ENCODE peak calls at places on chromosomes 4 and X, in ten cellular contexts. R is left ventricle myocardium inferior, B is glutamatergic neuron, L is adrenal gland, S is Calu3, T is OCI-LY7, P is osteocyte, U is omental fat pad, V is spleen, K is H9. H is an unnamed sample.

GRCh38 chr4:42843694-42844093 is 48.8 kb upstream of the GRXCR1 start:
- DNase-seq in R (no peak), B (no peak), L (no peak), S (no peak), T (no peak), P (no peak), U (no peak), V (no peak), K (no peak), H (no peak)

GRCh38 chr4:93396274-93396673 is 432.3 kb upstream of the ATOH1 start:
- DNase-seq in R (no peak), B (no peak), L (no peak), S (no peak), T (no peak), P (no peak), U (no peak), V (no peak), K (no peak), H (no peak)

GRCh38 chr4:7343353-7343655 is 91.4 kb downstream of the PSAPL1 start:
- DNase-seq in R (no peak), B (no peak), L (no peak), S (no peak), T (no peak), P (no peak), U (no peak), V (no peak), K (no peak), H (no peak)

GRCh38 chr4:43379001-43379400 is 486.5 kb downstream of the GRXCR1 start:
- DNase-seq in R (no peak), B (no peak), L (no peak), S (no peak), T (no peak), P (no peak), U (no peak), V (no peak), K (no peak), H (no peak)

GRCh38 chr4:48949518-48950207 is 36.4 kb upstream of the CWH43 start:
- DNase-seq in R (no peak), B (no peak), L (no peak), S (no peak), T (no peak), P (no peak), U (no peak), V (no peak), K (no peak), H (no peak)

GRCh38 chr4:169724251-169724650 is 33.5 kb downstream of the HPF1 start:
- DNase-seq in R (no peak), B (no peak), L (no peak), S (no peak), T (no peak), P (no peak), U (no peak), V (no peak), K (no peak), H (no peak)

GRCh38 chr4:14404730-14405129 is 597.6 kb upstream of the CPEB2 start:
- DNase-seq in R (no peak), B (no peak), L (peak), S (no peak), T (no peak), P (no peak), U (no peak), V (no peak), K (no peak), H (no peak)

GRCh38 chr4:34676390-34676789 is 1567.9 kb downstream of the ARAP2 start:
- DNase-seq in R (no peak), B (no peak), L (no peak), S (no peak), T (no peak), P (no peak), U (no peak), V (no peak), K (no peak), H (no peak)

GRCh38 chr4:16483540-16483939 is 257.3 kb upstream of the TAPT1 start:
- DNase-seq in R (no peak), B (no peak), L (no peak), S (no peak), T (no peak), P (no peak), U (no peak), V (no peak), K (no peak), H (no peak)

GRCh38 chr4:59973496-59973895 is 1226.6 kb upstream of the ADGRL3 start:
- DNase-seq in R (no peak), B (no peak), L (no peak), S (no peak), T (no peak), P (no peak), U (no peak), V (no peak), K (no peak), H (no peak)

GRCh38 chr4:791866-792630 is 33.9 kb downstream of the CPLX1 start:
- DNase-seq in R (no peak), B (no peak), L (no peak), S (no peak), T (no peak), P (no peak), U (no peak), V (no peak), K (peak), H (no peak)

GRCh38 chrX:47854474-47854873 is 17.8 kb downstream of the ZNF81 start:
- DNase-seq in R (peak), B (peak), L (peak), S (peak), T (peak), P (no peak), U (no peak), V (no peak), K (peak), H (peak)
- TF ChIP-seq CTCF in R (peak), B (no peak), L (peak), S (no peak), T (peak), P (peak), U (no peak), V (peak), K (peak), H (no peak)

GRCh38 chrX:57121162-57121741 is at the start of gene SPIN2B:
- DNase-seq in R (peak), B (peak), L (peak), S (peak), T (peak), P (peak), U (peak), V (peak), K (peak), H (peak)
- TF ChIP-seq CTCF in R (peak), B (no peak), L (no peak), S (no peak), T (no peak), P (peak), U (no peak), V (no peak), K (no peak), H (no peak)

DNA sequence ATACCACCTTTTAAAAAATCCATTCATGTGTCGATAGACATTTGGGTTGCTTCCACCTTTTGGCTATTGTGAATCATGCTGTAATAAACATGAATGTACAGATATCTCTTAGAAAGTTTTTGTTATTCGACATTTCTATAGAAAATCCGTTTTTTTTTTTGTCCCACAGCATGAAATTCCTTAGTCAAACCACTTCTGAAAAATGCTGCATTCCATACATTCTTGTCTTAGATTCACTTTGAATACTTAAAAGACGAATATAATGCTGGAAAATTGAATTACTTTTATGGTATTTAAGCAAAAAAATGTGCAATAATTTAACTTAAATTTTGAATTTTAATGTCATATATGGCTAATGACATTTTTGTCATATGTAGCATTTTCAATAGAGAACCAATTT is 1345.5 kb downstream of the TECRL start:
- DNase-seq in R (no peak), B (no peak), L (no peak), S (no peak), T (no peak), P (no peak), U (no peak), V (no peak), K (no peak), H (no peak)
- TF ChIP-seq CTCF in R (no peak), B (no peak), L (no peak), S (no peak), T (no peak), P (no peak), U (no peak), V (no peak), K (no peak), H (no peak)

GRCh38 chrX:884091-884490 is 253.5 kb downstream of the SHOX start:
- DNase-seq in R (no peak), B (no peak), L (no peak), S (no peak), T (no peak), P (no peak), U (no peak), V (no peak), K (no peak), H (no peak)

GRCh38 chrX:883588-883987 is 253.0 kb downstream of the SHOX start:
- DNase-seq in R (no peak), B (no peak), L (no peak), S (no peak), T (no peak), P (no peak), U (no peak), V (no peak), K (peak), H (no peak)
- TF ChIP-seq CTCF in R (no peak), B (no peak), L (no peak), S (no peak), T (no peak), P (no peak), U (no peak), V (no peak), K (no peak), H (no peak)

DNA sequence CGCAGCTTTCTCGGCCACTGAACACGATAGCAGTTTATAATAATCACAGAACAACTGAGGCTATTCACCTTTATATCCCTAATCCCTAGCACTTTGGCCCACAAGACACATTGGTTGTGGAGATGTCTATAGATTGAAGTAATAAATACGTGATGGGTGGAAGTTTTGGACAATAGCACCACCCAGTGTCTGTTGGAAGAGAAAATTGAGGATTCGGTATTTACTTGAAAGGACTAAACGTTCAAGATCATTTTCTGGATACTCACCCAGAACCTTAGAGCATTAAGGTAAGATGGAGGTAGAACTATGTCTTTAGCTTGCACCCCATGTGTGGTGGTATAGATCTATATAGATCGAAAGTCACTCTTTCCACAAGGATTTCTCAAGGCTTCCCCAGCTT is 792 bp upstream of the TMSB15A start:
- DNase-seq in R (no peak), B (no peak), L (no peak), S (no peak), T (no peak), P (no peak), U (no peak), V (no peak), K (no peak), H (no peak)
- TF ChIP-seq CTCF in R (peak), B (no peak), L (peak), S (no peak), T (peak), P (peak), U (no peak), V (no peak), K (peak), H (no peak)